ENCODE peak calls at places on chromosomes 3 and 15, in five cellular contexts. D is B cell, I is A172, E is mesothelial cell of epicardium, R is NCI-H524. W is an unnamed sample.
A peak's percentile ranks its signal among the peaks of the same experiment; 100 is the strongest.

GRCh38 chr3:134040066-134040465 is 10.3 kb upstream of the SLCO2A1 start:
- DNase-seq in D (peak; percentile 9), I (no peak), E (no peak), R (no peak), W (no peak)

GRCh38 chr3:189001559-189001958 is 170.2 kb upstream of the TPRG1 start:
- DNase-seq in D (no peak), I (peak; percentile 91), E (no peak), R (no peak), W (peak; percentile 47)

GRCh38 chr3:190131329-190131728 is 10.6 kb upstream of the P3H2 start:
- DNase-seq in D (no peak), I (peak; percentile 45), E (no peak), R (no peak), W (no peak)

GRCh38 chr15:70198441-70199123 is 100.9 kb upstream of the TLE3 start:
- DNase-seq in D (no peak), I (no peak), E (no peak), R (no peak), W (no peak)

GRCh38 chr3:46950177-46950576 is 26.4 kb downstream of the CCDC12 start:
- DNase-seq in D (no peak), I (no peak), E (no peak), R (no peak), W (no peak)

GRCh38 chr3:167031364-167032049 is 348.6 kb downstream of the ZBBX start:
- DNase-seq in D (no peak), I (no peak), E (no peak), R (no peak), W (no peak)

GRCh38 chr3:33131328-33132018 is 17.7 kb downstream of the CRTAP start:
- DNase-seq in D (no peak), I (peak; percentile 76), E (peak; percentile 46), R (peak; percentile 68), W (no peak)

GRCh38 chr15:94168250-94168649 is 63.1 kb upstream of the MCTP2 start:
- DNase-seq in D (no peak), I (no peak), E (no peak), R (no peak), W (no peak)

GRCh38 chr3:44509985-44510360 is 32.5 kb upstream of the ZNF445 start:
- DNase-seq in D (no peak), I (peak; percentile 22), E (no peak), R (no peak), W (no peak)

GRCh38 chr3:58173029-58173669 is 37.6 kb downstream of the DNASE1L3 start:
- DNase-seq in D (no peak), I (no peak), E (no peak), R (peak; percentile 9), W (no peak)

GRCh38 chr15:99416191-99417188 is 149.3 kb upstream of the MEF2A start:
- DNase-seq in D (no peak), I (no peak), E (peak; percentile 19), R (no peak), W (no peak)

GRCh38 chr15:61556037-61556648 is 327.0 kb upstream of the RORA start:
- DNase-seq in D (no peak), I (peak; percentile 82), E (no peak), R (no peak), W (no peak)

GRCh38 chr3:35666893-35667292 is 27.6 kb downstream of the ARPP21 start:
- DNase-seq in D (no peak), I (no peak), E (no peak), R (no peak), W (no peak)

GRCh38 chr3:40258555-40258954 is 51.0 kb upstream of the EIF1B start:
- DNase-seq in D (no peak), I (peak; percentile 56), E (no peak), R (peak; percentile 37), W (no peak)

GRCh38 chr3:111303760-111304159 is 232.1 kb downstream of the NECTIN3 start:
- DNase-seq in D (no peak), I (peak; percentile 14), E (no peak), R (no peak), W (no peak)

GRCh38 chr3:9102240-9102841 is 139.1 kb upstream of the RAD18 start:
- DNase-seq in D (no peak), I (no peak), E (no peak), R (no peak), W (no peak)

GRCh38 chr3:155664922-155665695 is 79.8 kb downstream of the PLCH1 start:
- DNase-seq in D (no peak), I (peak; percentile 87), E (no peak), R (no peak), W (peak; percentile 59)

GRCh38 chr15:88651971-88652370 is 13.2 kb downstream of the ISG20 start:
- DNase-seq in D (no peak), I (no peak), E (peak; percentile 32), R (no peak), W (no peak)

GRCh38 chr3:11290743-11291680 is 18.8 kb downstream of the ATG7 start:
- DNase-seq in D (no peak), I (peak; percentile 83), E (no peak), R (no peak), W (no peak)

GRCh38 chr3:175386630-175387029 is 527.5 kb downstream of the NAALADL2 start:
- DNase-seq in D (no peak), I (peak; percentile 95), E (no peak), R (no peak), W (peak; percentile 60)

GRCh38 chr15:80878242-80878866 is 99.2 kb downstream of the CEMIP start:
- DNase-seq in D (no peak), I (no peak), E (no peak), R (no peak), W (no peak)

GRCh38 chr3:119600732-119601131 is 3.0 kb downstream of the PLA1A start:
- DNase-seq in D (no peak), I (no peak), E (no peak), R (peak; percentile 53), W (no peak)

GRCh38 chr15:39657714-39658113 is 76.8 kb downstream of the THBS1 start:
- DNase-seq in D (no peak), I (peak; percentile 83), E (no peak), R (no peak), W (peak; percentile 7)

GRCh38 chr3:120852412-120852811 is 55.6 kb upstream of the STXBP5L start:
- DNase-seq in D (no peak), I (no peak), E (no peak), R (no peak), W (no peak)

GRCh38 chr15:66886241-66886675 is 179.1 kb upstream of the SMAD3 start:
- DNase-seq in D (no peak), I (no peak), E (no peak), R (no peak), W (no peak)